ENCODE peak calls at places on chromosomes 6 and 20, in six cellular contexts. One of them, this sample, is unnamed.

GRCh38 chr20:57840504-57841296 is 130.9 kb upstream of the PMEPA1 start:
- DNase-seq in A549: no peak
- DNase-seq in nephron progenitor cell: no peak
- DNase-seq in transverse colon: no peak
- DNase-seq in HL-60: no peak
- DNase-seq in right atrium auricular region: peak
- DNase-seq in this sample: no peak

GRCh38 chr6:52976591-52977035 is 18.5 kb downstream of the GSTA4 start:
- DNase-seq in A549: no peak
- DNase-seq in nephron progenitor cell: peak
- DNase-seq in transverse colon: peak
- DNase-seq in HL-60: no peak
- DNase-seq in right atrium auricular region: no peak
- DNase-seq in this sample: no peak

GRCh38 chr6:165889636-165890403 is 226.8 kb upstream of the PDE10A start:
- DNase-seq in A549: no peak
- DNase-seq in nephron progenitor cell: peak
- DNase-seq in transverse colon: peak
- DNase-seq in HL-60: no peak
- DNase-seq in right atrium auricular region: no peak
- DNase-seq in this sample: peak

GRCh38 chr20:60080401-60080800 is 122.2 kb downstream of the CDH26 start:
- DNase-seq in A549: no peak
- DNase-seq in nephron progenitor cell: no peak
- DNase-seq in transverse colon: no peak
- DNase-seq in HL-60: no peak
- DNase-seq in right atrium auricular region: no peak
- DNase-seq in this sample: no peak

GRCh38 chr20:36483919-36484808 is 57.2 kb upstream of the MYL9 start:
- DNase-seq in A549: no peak
- DNase-seq in nephron progenitor cell: no peak
- DNase-seq in transverse colon: no peak
- DNase-seq in HL-60: no peak
- DNase-seq in right atrium auricular region: no peak
- DNase-seq in this sample: no peak

GRCh38 chr20:32539817-32540675 is 45.1 kb downstream of the NOL4L start:
- DNase-seq in A549: no peak
- DNase-seq in nephron progenitor cell: no peak
- DNase-seq in transverse colon: peak
- DNase-seq in HL-60: peak
- DNase-seq in right atrium auricular region: no peak
- DNase-seq in this sample: no peak

GRCh38 chr20:8020314-8021079 is 936 bp upstream of the TMX4 start:
- DNase-seq in A549: no peak
- DNase-seq in nephron progenitor cell: no peak
- DNase-seq in transverse colon: no peak
- DNase-seq in HL-60: peak
- DNase-seq in right atrium auricular region: no peak
- DNase-seq in this sample: no peak

GRCh38 chr6:155495011-155495768 is 39.6 kb upstream of the NOX3 start:
- DNase-seq in A549: no peak
- DNase-seq in nephron progenitor cell: peak
- DNase-seq in transverse colon: peak
- DNase-seq in HL-60: no peak
- DNase-seq in right atrium auricular region: peak
- DNase-seq in this sample: peak

GRCh38 chr20:11987526-11987925 is 69.8 kb downstream of the BTBD3 start:
- DNase-seq in A549: no peak
- DNase-seq in nephron progenitor cell: no peak
- DNase-seq in transverse colon: no peak
- DNase-seq in HL-60: no peak
- DNase-seq in right atrium auricular region: no peak
- DNase-seq in this sample: no peak

GRCh38 chr6:37714836-37715425 is 17.2 kb upstream of the MDGA1 start:
- DNase-seq in A549: no peak
- DNase-seq in nephron progenitor cell: no peak
- DNase-seq in transverse colon: no peak
- DNase-seq in HL-60: no peak
- DNase-seq in right atrium auricular region: no peak
- DNase-seq in this sample: no peak

GRCh38 chr20:12198281-12198680 is 280.6 kb downstream of the BTBD3 start:
- DNase-seq in A549: no peak
- DNase-seq in nephron progenitor cell: no peak
- DNase-seq in transverse colon: no peak
- DNase-seq in HL-60: no peak
- DNase-seq in right atrium auricular region: no peak
- DNase-seq in this sample: no peak

GRCh38 chr6:16205377-16206144 is 32.8 kb upstream of the GMPR start:
- DNase-seq in A549: no peak
- DNase-seq in nephron progenitor cell: peak
- DNase-seq in transverse colon: no peak
- DNase-seq in HL-60: no peak
- DNase-seq in right atrium auricular region: no peak
- DNase-seq in this sample: no peak

GRCh38 chr6:139037490-139037889 is 8.9 kb downstream of the ABRACL start:
- DNase-seq in A549: no peak
- DNase-seq in nephron progenitor cell: no peak
- DNase-seq in transverse colon: no peak
- DNase-seq in HL-60: no peak
- DNase-seq in right atrium auricular region: no peak
- DNase-seq in this sample: no peak

GRCh38 chr20:50434653-50435396 is 75.4 kb upstream of the PTPN1 start:
- DNase-seq in A549: no peak
- DNase-seq in nephron progenitor cell: no peak
- DNase-seq in transverse colon: no peak
- DNase-seq in HL-60: peak
- DNase-seq in right atrium auricular region: no peak
- DNase-seq in this sample: no peak

GRCh38 chr6:31541059-31541657 is 645 bp downstream of the DDX39B start:
- DNase-seq in A549: peak
- DNase-seq in nephron progenitor cell: peak
- DNase-seq in transverse colon: peak
- DNase-seq in HL-60: peak
- DNase-seq in right atrium auricular region: no peak
- DNase-seq in this sample: no peak

GRCh38 chr6:144013486-144013909 is 5.4 kb upstream of the PLAGL1 start:
- DNase-seq in A549: peak
- DNase-seq in nephron progenitor cell: peak
- DNase-seq in transverse colon: peak
- DNase-seq in HL-60: peak
- DNase-seq in right atrium auricular region: peak
- DNase-seq in this sample: peak

GRCh38 chr6:106103728-106104109 is 17.6 kb downstream of the PRDM1 start:
- DNase-seq in A549: no peak
- DNase-seq in nephron progenitor cell: no peak
- DNase-seq in transverse colon: peak
- DNase-seq in HL-60: no peak
- DNase-seq in right atrium auricular region: no peak
- DNase-seq in this sample: no peak

GRCh38 chr20:24657211-24657610 is 187.8 kb downstream of the SYNDIG1 start:
- DNase-seq in A549: peak
- DNase-seq in nephron progenitor cell: peak
- DNase-seq in transverse colon: no peak
- DNase-seq in HL-60: no peak
- DNase-seq in right atrium auricular region: no peak
- DNase-seq in this sample: no peak

GRCh38 chr6:16769986-16770376 is 8.7 kb upstream of the ATXN1 start:
- DNase-seq in A549: no peak
- DNase-seq in nephron progenitor cell: no peak
- DNase-seq in transverse colon: no peak
- DNase-seq in HL-60: no peak
- DNase-seq in right atrium auricular region: no peak
- DNase-seq in this sample: no peak

GRCh38 chr6:19699990-19700389 is 137.2 kb upstream of the ID4 start:
- DNase-seq in A549: no peak
- DNase-seq in nephron progenitor cell: no peak
- DNase-seq in transverse colon: no peak
- DNase-seq in HL-60: no peak
- DNase-seq in right atrium auricular region: no peak
- DNase-seq in this sample: no peak

GRCh38 chr20:63282946-63283345 is 10.0 kb upstream of the COL20A1 start:
- DNase-seq in A549: no peak
- DNase-seq in nephron progenitor cell: no peak
- DNase-seq in transverse colon: no peak
- DNase-seq in HL-60: no peak
- DNase-seq in right atrium auricular region: no peak
- DNase-seq in this sample: no peak

GRCh38 chr20:34618676-34619075 is 58.2 kb downstream of the PIGU start:
- DNase-seq in A549: no peak
- DNase-seq in nephron progenitor cell: no peak
- DNase-seq in transverse colon: no peak
- DNase-seq in HL-60: peak
- DNase-seq in right atrium auricular region: no peak
- DNase-seq in this sample: no peak

GRCh38 chr6:137945149-137945498 is 78.1 kb downstream of the TNFAIP3 start:
- DNase-seq in A549: no peak
- DNase-seq in nephron progenitor cell: no peak
- DNase-seq in transverse colon: no peak
- DNase-seq in HL-60: no peak
- DNase-seq in right atrium auricular region: no peak
- DNase-seq in this sample: no peak
- TF ChIP-seq CTCF in A549: no peak
- TF ChIP-seq CTCF in nephron progenitor cell: no peak
- TF ChIP-seq CTCF in transverse colon: no peak
- TF ChIP-seq CTCF in HL-60: no peak
- TF ChIP-seq CTCF in right atrium auricular region: no peak
- TF ChIP-seq CTCF in this sample: no peak

GRCh38 chr6:7747016-7747415 is 21.1 kb downstream of the BMP6 start:
- DNase-seq in A549: no peak
- DNase-seq in nephron progenitor cell: no peak
- DNase-seq in transverse colon: no peak
- DNase-seq in HL-60: no peak
- DNase-seq in right atrium auricular region: no peak
- DNase-seq in this sample: no peak
- TF ChIP-seq CTCF in A549: no peak
- TF ChIP-seq CTCF in nephron progenitor cell: no peak
- TF ChIP-seq CTCF in transverse colon: no peak
- TF ChIP-seq CTCF in HL-60: no peak
- TF ChIP-seq CTCF in right atrium auricular region: no peak
- TF ChIP-seq CTCF in this sample: no peak

DNA sequence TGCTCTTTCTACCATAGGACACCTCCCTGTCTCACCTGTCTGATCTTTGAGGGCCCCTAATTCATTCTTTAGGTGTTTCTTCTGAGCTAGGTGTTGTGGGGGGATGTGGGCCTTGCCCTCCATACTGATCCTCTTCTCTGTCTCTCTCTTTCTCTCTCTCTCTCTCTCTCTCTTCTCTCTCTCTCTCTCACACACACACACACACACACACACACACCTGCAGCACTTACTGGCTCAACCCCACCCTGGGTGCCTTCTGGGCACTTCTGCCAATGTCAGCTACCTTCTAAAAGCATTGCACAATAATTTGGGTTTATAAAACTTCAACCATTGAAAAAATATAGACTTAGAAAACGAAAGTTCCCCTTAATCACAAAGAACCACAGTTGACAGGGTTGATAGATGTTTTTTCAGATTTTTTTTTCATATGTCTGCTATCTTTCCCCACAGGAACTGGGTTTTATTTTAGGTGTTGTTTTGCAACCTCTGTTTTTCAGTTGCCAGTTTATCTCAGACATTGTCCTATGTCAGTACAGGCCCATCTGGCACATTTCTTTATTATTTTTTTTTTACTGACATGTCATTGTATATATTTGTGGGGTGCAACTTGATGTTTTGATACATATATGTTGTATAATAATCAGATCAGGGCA is 28.1 kb downstream of the PKIG start:
- DNase-seq in A549: no peak
- DNase-seq in nephron progenitor cell: no peak
- DNase-seq in transverse colon: no peak
- DNase-seq in HL-60: peak
- DNase-seq in right atrium auricular region: no peak
- DNase-seq in this sample: no peak
- TF ChIP-seq CTCF in A549: no peak
- TF ChIP-seq CTCF in nephron progenitor cell: no peak
- TF ChIP-seq CTCF in transverse colon: no peak
- TF ChIP-seq CTCF in HL-60: no peak
- TF ChIP-seq CTCF in right atrium auricular region: no peak
- TF ChIP-seq CTCF in this sample: peak

DNA sequence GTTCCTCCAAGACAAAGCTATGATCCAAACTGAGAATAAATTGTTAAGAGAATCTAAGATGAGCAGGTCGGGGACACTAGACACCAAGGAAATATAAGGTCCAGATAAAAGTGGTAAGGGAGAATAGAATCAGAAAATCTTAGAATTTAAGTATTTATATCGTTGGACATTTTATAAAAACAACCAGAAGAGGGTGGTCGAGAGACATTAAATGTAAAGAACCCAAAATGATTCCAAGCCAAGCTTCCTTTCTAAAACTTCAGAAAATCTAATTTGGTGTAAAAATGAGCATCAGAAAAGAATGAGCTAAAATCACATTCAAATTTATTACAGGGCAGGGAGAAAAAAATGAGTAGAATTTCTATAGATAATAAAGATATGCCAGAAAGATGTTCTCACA is 97.8 kb upstream of the OGFRL1 start:
- DNase-seq in A549: no peak
- DNase-seq in nephron progenitor cell: no peak
- DNase-seq in transverse colon: no peak
- DNase-seq in HL-60: no peak
- DNase-seq in right atrium auricular region: no peak
- DNase-seq in this sample: no peak
- TF ChIP-seq CTCF in A549: peak
- TF ChIP-seq CTCF in nephron progenitor cell: peak
- TF ChIP-seq CTCF in transverse colon: no peak
- TF ChIP-seq CTCF in HL-60: no peak
- TF ChIP-seq CTCF in right atrium auricular region: no peak
- TF ChIP-seq CTCF in this sample: peak

GRCh38 chr6:33212857-33213165 is 4.5 kb downstream of the RING1 start:
- DNase-seq in A549: no peak
- DNase-seq in nephron progenitor cell: no peak
- DNase-seq in transverse colon: no peak
- DNase-seq in HL-60: no peak
- DNase-seq in right atrium auricular region: no peak
- DNase-seq in this sample: no peak
- TF ChIP-seq CTCF in A549: no peak
- TF ChIP-seq CTCF in nephron progenitor cell: no peak
- TF ChIP-seq CTCF in transverse colon: no peak
- TF ChIP-seq CTCF in HL-60: no peak
- TF ChIP-seq CTCF in right atrium auricular region: no peak
- TF ChIP-seq CTCF in this sample: no peak

This sample was measured in endothelial cell.